ENCODE peak calls at places on chromosomes 11 and 22, in four cellular contexts. Z is Panc1, B is SK-N-SH, I is GM23338. M is an unnamed sample.

GRCh38 chr11:10314199-10315072 is 9.6 kb downstream of the ADM start:
- DNase-seq in Z (no peak), I (peak), B (no peak), M (peak)

GRCh38 chr11:27397619-27398412 is 34.8 kb upstream of the CCDC34 start:
- DNase-seq in Z (no peak), I (no peak), B (peak), M (no peak)

GRCh38 chr11:19199766-19200165 is 2.0 kb downstream of the CSRP3 start:
- DNase-seq in I (no peak), Z (no peak), B (no peak), M (no peak)

GRCh38 chr22:31124811-31125465 is 2.2 kb downstream of the INPP5J start:
- DNase-seq in I (no peak), B (peak), Z (no peak), M (no peak)

GRCh38 chr22:24128631-24129601 is 52.4 kb upstream of the SUSD2 start:
- DNase-seq in I (no peak), Z (no peak), B (no peak), M (no peak)

GRCh38 chr22:46003271-46004091 is 26.5 kb upstream of the WNT7B start:
- DNase-seq in B (peak), Z (no peak), I (no peak), M (no peak)

GRCh38 chr11:73260127-73260457 is 12.0 kb upstream of the P2RY6 start:
- DNase-seq in I (no peak), Z (no peak), B (no peak), M (no peak)

GRCh38 chr22:36355362-36355761 is 32.4 kb downstream of the MYH9 start:
- DNase-seq in Z (no peak), B (no peak), I (no peak), M (no peak)

GRCh38 chr11:130894322-130895025 is 21.8 kb downstream of the SNX19 start:
- DNase-seq in I (peak), Z (peak), B (peak), M (peak)

GRCh38 chr22:21942407-21942895 is 10.2 kb downstream of the PPM1F start:
- DNase-seq in B (no peak), I (no peak), Z (no peak), M (peak)

GRCh38 chr11:120391297-120391696 is 55.1 kb downstream of the ARHGEF12 start:
- DNase-seq in B (no peak), Z (no peak), I (peak), M (no peak)

GRCh38 chr22:30314918-30315317 is 11.8 kb downstream of the TBC1D10A start:
- DNase-seq in B (no peak), Z (no peak), I (no peak), M (peak)

GRCh38 chr22:40202225-40202944 is 24.7 kb downstream of the TNRC6B start:
- DNase-seq in Z (no peak), I (no peak), B (no peak), M (no peak)

GRCh38 chr11:80584661-80585060 is 1143.8 kb upstream of the TENM4 start:
- DNase-seq in I (no peak), B (no peak), Z (no peak), M (no peak)

GRCh38 chr22:20520093-20520511 is 12.7 kb downstream of the MED15 start:
- DNase-seq in Z (no peak), I (no peak), B (no peak), M (no peak)

GRCh38 chr11:73321342-73322110 is 13.4 kb downstream of the ARHGEF17 start:
- DNase-seq in Z (no peak), B (peak), I (peak), M (no peak)

GRCh38 chr11:3177931-3178330 is 12.8 kb upstream of the OSBPL5 start:
- DNase-seq in Z (no peak), I (no peak), B (no peak), M (no peak)

GRCh38 chr11:74417379-74417804 is 19.2 kb upstream of the PGM2L1 start:
- DNase-seq in I (peak), B (no peak), Z (no peak), M (no peak)

GRCh38 chr11:121488145-121488544 is 35.4 kb upstream of the SORL1-AS1 start:
- DNase-seq in Z (no peak), B (no peak), I (no peak), M (no peak)

GRCh38 chr11:2701898-2702434 is 2.2 kb upstream of the KCNQ1OT1 start:
- DNase-seq in Z (no peak), I (no peak), B (no peak), M (no peak)

GRCh38 chr11:2748814-2749554 is 49.2 kb upstream of the KCNQ1OT1 start:
- DNase-seq in B (no peak), I (no peak), Z (no peak), M (no peak)

GRCh38 chr11:122656073-122656630 is 630 bp downstream of the UBASH3B start:
- DNase-seq in I (peak), B (peak), Z (no peak), M (no peak)

GRCh38 chr11:130644187-130644586 is 195.7 kb downstream of the ADAMTS15 start:
- DNase-seq in I (peak), Z (no peak), B (no peak), M (no peak)

GRCh38 chr22:40247976-40248375 is 70.3 kb downstream of the TNRC6B start:
- DNase-seq in Z (no peak), I (no peak), B (no peak), M (no peak)

GRCh38 chr22:37462983-37463382 is 23.2 kb downstream of the MFNG start:
- DNase-seq in B (no peak), Z (no peak), I (peak), M (no peak)

GRCh38 chr11:8403310-8403709 is 139.6 kb upstream of the LMO1 start:
- DNase-seq in Z (no peak), B (no peak), I (no peak), M (no peak)

GRCh38 chr11:71432761-71433647 is 15.2 kb downstream of the DHCR7 start:
- DNase-seq in Z (no peak), I (no peak), B (no peak), M (peak)

GRCh38 chr11:62472063-62472884 is 53.4 kb downstream of the SCGB1A1 start:
- DNase-seq in I (no peak), Z (no peak), B (peak), M (no peak)

GRCh38 chr11:72735495-72736027 is 16.6 kb downstream of the ARAP1 start:
- DNase-seq in Z (no peak), I (peak), B (peak), M (peak)

GRCh38 chr22:30206964-30207363 is 39.6 kb downstream of the LIF start:
- DNase-seq in I (peak), Z (peak), B (peak), M (no peak)

GRCh38 chr11:43130616-43131015 is 181.2 kb upstream of the API5 start:
- DNase-seq in B (peak), I (peak), Z (no peak), M (no peak)

GRCh38 chr22:22955276-22955798 is 67.7 kb downstream of the IGLL5 start:
- DNase-seq in B (no peak), I (no peak), Z (no peak), M (no peak)

GRCh38 chr11:32829680-32830412 is at the start of gene PRRG4:
- DNase-seq in Z (no peak), B (peak), I (peak), M (no peak)

GRCh38 chr22:31287818-31288495 is 4.3 kb downstream of the PIK3IP1 start:
- DNase-seq in I (no peak), Z (no peak), B (no peak), M (no peak)

GRCh38 chr11:112776834-112777793 is 184.1 kb upstream of the NCAM1 start:
- DNase-seq in B (peak), I (no peak), Z (no peak), M (no peak)

GRCh38 chr11:122524532-122524882 is 131.0 kb upstream of the UBASH3B start:
- DNase-seq in B (peak), I (peak), Z (no peak), M (no peak)

GRCh38 chr11:114563077-114563476 is 3.4 kb upstream of the NXPE1 start:
- DNase-seq in I (no peak), Z (no peak), B (no peak), M (no peak)

GRCh38 chr11:100512475-100512874 is 174.6 kb upstream of the ARHGAP42 start:
- DNase-seq in I (no peak), Z (no peak), B (no peak), M (no peak)

GRCh38 chr22:40463727-40464126 is 93.3 kb downstream of the SGSM3 start:
- DNase-seq in I (no peak), Z (no peak), B (no peak), M (no peak)

DNA sequence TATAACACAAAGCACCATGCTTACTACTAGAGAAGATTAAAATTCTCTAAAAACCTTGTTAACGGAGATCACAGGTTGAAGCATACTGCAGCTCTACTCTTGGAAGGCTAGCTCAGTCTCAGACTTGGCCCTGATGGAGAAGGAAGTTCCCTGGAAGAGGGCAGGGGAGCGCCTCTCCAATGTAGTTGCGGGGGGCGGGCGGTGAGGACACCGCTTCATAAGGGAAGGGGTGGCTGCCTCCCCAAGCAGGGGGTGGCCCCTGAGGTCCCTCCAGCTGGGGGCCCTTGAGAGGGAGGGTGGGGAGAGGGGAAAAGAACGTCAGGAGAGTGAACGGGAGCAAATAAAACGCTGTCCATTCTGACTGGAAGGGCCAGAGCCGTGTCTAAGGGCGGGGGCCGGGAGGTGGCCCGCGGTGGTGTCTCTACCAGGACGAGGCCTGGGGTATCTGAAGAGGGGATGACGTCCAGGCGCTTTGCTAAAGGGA is 609 bp upstream of the USP47 start:
- DNase-seq in B (no peak), I (peak), Z (no peak), M (no peak)
- TF ChIP-seq REST in B (no peak), I (no peak), Z (no peak), M (peak)

GRCh38 chr11:77473001-77473800 is 693 bp downstream of the PAK1 start:
- DNase-seq in I (peak), Z (no peak), B (peak), M (peak)
- TF ChIP-seq POLR2AphosphoS5 in I (no peak), Z (no peak), B (no peak), M (no peak)

GRCh38 chr11:119091083-119091650 is 6.5 kb downstream of the HMBS start:
- DNase-seq in I (no peak), Z (no peak), B (no peak), M (no peak)

GRCh38 chr11:119093666-119093950 is 8.0 kb downstream of the DPAGT1 start:
- DNase-seq in Z (no peak), I (no peak), B (no peak), M (no peak)

GRCh38 chr11:119093951-119094815 is 7.5 kb downstream of the DPAGT1 start:
- DNase-seq in I (peak), Z (no peak), B (peak), M (peak)

GRCh38 chr11:119092880-119093665 is 8.4 kb downstream of the HMBS start:
- DNase-seq in I (no peak), B (no peak), Z (no peak), M (no peak)

DNA sequence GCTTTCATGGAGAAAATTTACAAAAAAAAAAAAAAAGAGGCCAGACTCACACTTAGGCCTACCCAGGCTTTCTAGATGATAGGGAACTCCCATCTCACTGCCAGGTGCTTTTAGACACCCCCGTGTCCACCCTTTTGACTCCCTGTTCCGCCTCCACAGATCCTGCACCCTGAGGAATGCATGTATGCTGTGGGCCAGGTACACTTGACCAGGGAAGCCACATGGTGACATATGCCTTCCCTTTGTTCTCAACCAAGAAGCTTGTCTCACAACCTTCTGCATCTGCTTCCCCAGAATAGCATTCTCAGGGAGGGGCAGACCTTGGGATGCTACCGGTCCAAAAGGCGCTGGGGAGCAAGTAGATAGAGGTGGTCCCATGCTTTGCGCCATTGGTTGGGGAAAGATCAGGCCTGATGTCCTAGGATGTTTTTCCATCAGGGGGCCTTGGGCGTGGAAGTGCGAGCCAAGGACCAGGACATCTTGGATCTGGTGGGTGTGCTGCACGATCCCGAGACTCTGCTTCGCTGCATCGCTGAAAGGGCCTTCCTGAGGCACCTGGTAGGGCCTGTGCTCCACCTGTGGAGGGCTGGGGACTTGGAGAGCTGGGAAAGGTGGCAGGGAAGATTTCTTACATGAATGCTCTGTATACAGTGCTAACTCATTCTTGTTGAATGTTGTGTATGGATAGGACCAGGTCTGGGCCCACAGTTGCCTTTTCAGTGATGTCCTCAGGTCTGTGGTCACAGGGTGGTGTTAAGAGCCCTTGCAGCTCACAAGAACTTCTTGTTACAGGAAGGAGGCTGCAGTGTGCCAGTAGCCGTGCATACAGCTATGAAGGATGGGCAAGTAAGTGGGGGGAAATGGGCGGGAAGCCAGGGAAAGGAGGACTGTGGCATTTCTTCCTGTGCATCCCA is 7.5 kb downstream of the HMBS start:
- DNase-seq in I (no peak), B (no peak), Z (no peak), M (no peak)
- H3K4me3 ChIP-seq in I (peak), B (peak), Z (peak), M (peak)

GRCh38 chr11:6612008-6612815 is at the start of gene TAF10:
- DNase-seq in B (peak), Z (peak), I (peak), M (peak)
- TF ChIP-seq REST in B (peak), Z (no peak), I (no peak), M (peak)

GRCh38 chr22:43297246-43298061 is 45.7 kb downstream of the SCUBE1 start:
- DNase-seq in I (no peak), Z (no peak), B (no peak), M (no peak)
- TF ChIP-seq POLR2AphosphoS5 in I (no peak), Z (no peak), B (no peak), M (no peak)

GRCh38 chr11:69644071-69644961 is 3.4 kb downstream of the CCND1 start:
- DNase-seq in Z (no peak), I (no peak), B (peak), M (no peak)

GRCh38 chr11:69643646-69644045 is 2.7 kb downstream of the CCND1 start:
- DNase-seq in I (no peak), Z (no peak), B (no peak), M (no peak)

GRCh38 chr11:69641681-69642548 is 959 bp downstream of the CCND1 start:
- DNase-seq in I (no peak), B (peak), Z (no peak), M (no peak)

GRCh38 chr11:69642549-69642912 is 1.6 kb downstream of the CCND1 start:
- DNase-seq in B (peak), I (peak), Z (no peak), M (no peak)

DNA sequence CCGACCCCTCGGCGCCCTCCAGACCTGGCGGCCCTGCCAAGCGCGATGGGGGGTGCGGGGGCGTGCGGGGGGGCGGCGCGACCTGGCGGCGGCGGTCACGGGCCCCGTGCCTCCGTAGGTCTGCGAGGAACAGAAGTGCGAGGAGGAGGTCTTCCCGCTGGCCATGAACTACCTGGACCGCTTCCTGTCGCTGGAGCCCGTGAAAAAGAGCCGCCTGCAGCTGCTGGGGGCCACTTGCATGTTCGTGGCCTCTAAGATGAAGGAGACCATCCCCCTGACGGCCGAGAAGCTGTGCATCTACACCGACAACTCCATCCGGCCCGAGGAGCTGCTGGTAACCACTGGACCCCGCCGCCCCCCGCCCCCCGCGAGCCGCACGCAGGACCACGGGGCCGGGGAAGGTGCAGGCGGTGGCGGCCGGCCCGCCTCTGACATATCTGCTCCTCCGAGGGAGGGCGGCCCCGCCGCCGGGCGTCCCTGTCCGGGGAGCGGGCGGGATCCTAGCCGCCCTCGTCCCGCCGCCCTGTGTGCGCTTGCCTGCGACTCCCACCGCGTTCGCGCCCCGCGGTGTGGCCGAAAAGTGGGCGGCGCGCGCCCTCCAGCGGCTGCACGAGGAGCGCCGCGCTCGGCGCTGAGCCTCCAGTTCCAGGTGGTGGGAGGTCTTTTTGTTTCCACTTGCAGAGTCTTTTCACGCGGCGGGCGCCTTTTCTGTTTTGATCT is 2.1 kb downstream of the CCND1 start:
- DNase-seq in I (peak), Z (no peak), B (peak), M (peak)
- H3K4me3 ChIP-seq in I (peak), Z (peak), B (peak), M (peak)

GRCh38 chr11:104432526-104432925 is 268.6 kb upstream of the PDGFD start:
- DNase-seq in Z (no peak), I (peak), B (no peak), M (no peak)

GRCh38 chr11:104433751-104434150 is 269.8 kb upstream of the PDGFD start:
- DNase-seq in I (no peak), Z (no peak), B (no peak), M (no peak)

GRCh38 chr11:104435498-104435897 is 271.6 kb upstream of the PDGFD start:
- DNase-seq in I (no peak), Z (no peak), B (no peak), M (no peak)

DNA sequence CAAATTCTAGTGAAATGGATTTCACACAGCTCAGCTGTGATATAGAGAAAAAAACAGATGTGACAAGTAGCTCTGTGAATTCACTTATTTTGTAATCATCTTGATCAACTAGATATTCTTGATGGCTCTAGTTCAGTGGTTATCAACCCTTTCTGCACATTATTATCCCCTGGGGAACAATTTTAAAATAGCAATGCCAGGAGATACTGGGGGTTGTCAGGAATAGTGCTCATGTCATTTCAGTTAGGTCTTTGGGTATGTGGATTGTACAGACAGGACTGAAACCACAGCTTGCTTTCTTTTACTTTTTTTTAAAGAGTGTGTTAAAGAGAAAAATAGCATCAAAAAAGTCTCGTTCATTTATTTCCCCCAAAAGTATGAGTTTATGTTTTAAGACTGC is 269.0 kb upstream of the PDGFD start:
- DNase-seq in I (no peak), Z (no peak), B (peak), M (no peak)
- TF ChIP-seq REST in I (no peak), Z (no peak), B (no peak), M (no peak)

GRCh38 chr11:128653828-128654231 is 40.0 kb upstream of the FLI1 start:
- DNase-seq in B (no peak), Z (peak), I (peak), M (peak)
- TF ChIP-seq POLR2AphosphoS5 in B (no peak), Z (no peak), I (no peak), M (no peak)

GRCh38 chr11:64758330-64759079 is 1.3 kb downstream of the PYGM start:
- DNase-seq in B (peak), Z (no peak), I (no peak), M (no peak)
- H3K4me3 ChIP-seq in B (no peak), Z (no peak), I (no peak), M (no peak)